ENCODE peak calls at places on chromosomes 16 and 17, in six cellular contexts. M, I, J, S, O and D are unnamed samples.

GRCh38 chr16:85072947-85073346 is 39.3 kb downstream of the CIBAR2 start:
- DNase-seq in O (no peak), S (no peak), M (no peak), I (no peak), J (no peak), D (no peak)

GRCh38 chr16:7363397-7364053 is 30.9 kb downstream of the RBFOX1 start:
- DNase-seq in J (no peak), I (no peak), M (no peak), O (no peak), S (no peak), D (no peak)

GRCh38 chr16:63617047-63617989 is 1504.5 kb downstream of the CDH11 start:
- DNase-seq in M (no peak), J (no peak), S (no peak), O (no peak), I (no peak), D (peak; percentile 58)

GRCh38 chr17:62187681-62188080 is 122.6 kb upstream of the MED13 start:
- DNase-seq in S (no peak), M (no peak), J (no peak), O (peak; percentile 50), I (no peak), D (no peak)

GRCh38 chr16:30921748-30922419 is 1.5 kb upstream of the FBXL19 start:
- DNase-seq in S (peak; percentile 90), M (peak; percentile 90), I (peak; percentile 52), J (peak; percentile 81), O (peak; percentile 87), D (peak; percentile 98)

GRCh38 chr16:2043296-2043979 is 4.2 kb downstream of the NTHL1 start:
- DNase-seq in M (no peak), J (no peak), O (no peak), S (no peak), I (no peak), D (no peak)

GRCh38 chr17:7839199-7839889 is 5.3 kb downstream of the KDM6B start:
- DNase-seq in J (no peak), M (no peak), S (no peak), I (no peak), O (no peak), D (no peak)

GRCh38 chr16:17334096-17334495 is 136.7 kb downstream of the XYLT1 start:
- DNase-seq in I (no peak), J (no peak), S (no peak), O (no peak), M (no peak), D (no peak)

GRCh38 chr16:80346160-80346632 is 194.6 kb upstream of the DYNLRB2 start:
- DNase-seq in S (no peak), M (no peak), J (no peak), I (peak; percentile 60), O (no peak), D (no peak)

DNA sequence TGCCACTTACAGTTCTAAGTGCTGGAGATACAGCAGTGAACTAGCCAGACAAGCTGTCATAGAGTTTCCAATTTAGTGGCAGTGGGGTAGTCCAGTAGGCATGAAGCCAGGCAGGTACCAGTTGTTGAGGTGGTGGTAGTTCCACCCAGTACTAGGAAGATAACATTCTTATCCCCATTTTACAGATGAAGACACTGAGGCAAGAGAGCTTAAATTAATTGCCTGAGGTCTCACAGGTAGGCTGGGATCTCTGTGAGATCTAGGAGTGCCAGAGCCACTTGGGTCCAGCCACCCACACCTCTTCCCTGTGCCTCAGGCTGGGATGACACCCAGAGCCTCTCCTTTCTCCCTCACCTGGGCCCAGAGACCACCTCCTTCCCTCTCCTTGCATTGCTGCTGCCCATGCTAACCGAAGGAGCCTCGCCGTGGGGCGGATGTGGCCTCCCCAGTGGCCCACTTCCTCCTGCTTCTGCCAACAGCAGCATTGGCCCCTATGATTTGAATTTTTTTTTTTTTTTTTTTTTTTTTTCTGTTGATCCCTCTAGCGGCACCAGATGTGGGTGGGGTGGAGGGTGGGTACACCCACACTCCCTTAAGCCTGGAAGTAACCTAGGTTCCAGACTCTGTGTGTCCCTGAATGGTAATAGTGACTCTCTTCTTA is 114.0 kb downstream of the PRKCB start:
- DNase-seq in I (peak; percentile 28), M (no peak), O (no peak), J (no peak), S (no peak), D (no peak)
- TF ChIP-seq ATF3 in I (no peak), M (no peak), O (no peak), J (no peak), S (no peak), D (no peak)

DNA sequence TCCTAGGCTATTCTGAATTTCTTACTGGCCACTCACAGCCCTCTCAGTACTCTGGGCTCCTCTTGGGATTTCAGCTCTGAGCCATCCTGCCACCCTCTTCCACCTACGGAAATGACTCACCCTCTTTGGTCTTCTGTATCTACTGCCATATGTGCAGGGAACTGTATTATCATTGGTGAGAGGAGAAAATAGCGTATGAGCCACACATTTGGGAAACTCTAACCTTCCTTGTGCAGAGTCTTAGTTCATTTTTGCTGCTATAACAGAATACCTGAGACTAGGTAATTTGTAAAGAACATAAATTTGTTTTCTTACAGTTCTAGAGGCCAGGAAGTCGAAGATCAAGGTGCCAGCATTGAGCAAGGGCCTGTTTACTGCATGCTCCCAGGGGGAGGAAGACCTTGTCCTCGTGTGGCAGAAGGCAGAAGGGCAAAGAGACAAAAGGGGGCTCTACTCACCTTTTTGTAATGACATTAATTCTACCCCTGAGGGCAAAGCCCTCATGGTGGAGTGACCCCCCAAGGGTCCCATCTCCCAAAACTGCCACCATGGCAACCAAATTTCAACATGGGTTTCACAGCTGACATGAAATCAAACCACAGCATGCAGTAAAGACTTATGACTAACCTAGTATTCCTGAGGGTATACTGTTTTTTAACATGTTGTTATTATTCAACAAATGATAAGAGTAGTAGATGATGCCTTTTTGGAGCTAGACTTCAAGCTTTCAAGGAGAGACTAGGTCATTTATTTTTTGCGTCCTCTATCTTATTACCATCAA is 191.8 kb downstream of the PRKCA start:
- DNase-seq in S (no peak), O (peak; percentile 75), I (no peak), J (peak; percentile 61), M (no peak), D (no peak)
- TF ChIP-seq ATF3 in S (peak; percentile 52), O (peak; percentile 91), I (no peak), J (no peak), M (no peak), D (no peak)

GRCh38 chr17:36907407-36907806 is 29.9 kb upstream of the LHX1 start:
- DNase-seq in M (no peak), J (no peak), I (no peak), O (no peak), S (no peak), D (no peak)

GRCh38 chr17:36910513-36910912 is 26.8 kb upstream of the LHX1 start:
- DNase-seq in I (no peak), M (no peak), O (no peak), S (no peak), J (no peak), D (no peak)

GRCh38 chr17:36913132-36913531 is 24.1 kb upstream of the LHX1 start:
- DNase-seq in M (no peak), I (no peak), O (no peak), J (no peak), S (no peak), D (no peak)

GRCh38 chr17:36911007-36911406 is 26.3 kb upstream of the LHX1 start:
- DNase-seq in O (no peak), S (no peak), J (no peak), M (no peak), I (no peak), D (no peak)
- TF ChIP-seq ATF3 in O (no peak), S (no peak), J (no peak), M (no peak), I (no peak), D (no peak)

DNA sequence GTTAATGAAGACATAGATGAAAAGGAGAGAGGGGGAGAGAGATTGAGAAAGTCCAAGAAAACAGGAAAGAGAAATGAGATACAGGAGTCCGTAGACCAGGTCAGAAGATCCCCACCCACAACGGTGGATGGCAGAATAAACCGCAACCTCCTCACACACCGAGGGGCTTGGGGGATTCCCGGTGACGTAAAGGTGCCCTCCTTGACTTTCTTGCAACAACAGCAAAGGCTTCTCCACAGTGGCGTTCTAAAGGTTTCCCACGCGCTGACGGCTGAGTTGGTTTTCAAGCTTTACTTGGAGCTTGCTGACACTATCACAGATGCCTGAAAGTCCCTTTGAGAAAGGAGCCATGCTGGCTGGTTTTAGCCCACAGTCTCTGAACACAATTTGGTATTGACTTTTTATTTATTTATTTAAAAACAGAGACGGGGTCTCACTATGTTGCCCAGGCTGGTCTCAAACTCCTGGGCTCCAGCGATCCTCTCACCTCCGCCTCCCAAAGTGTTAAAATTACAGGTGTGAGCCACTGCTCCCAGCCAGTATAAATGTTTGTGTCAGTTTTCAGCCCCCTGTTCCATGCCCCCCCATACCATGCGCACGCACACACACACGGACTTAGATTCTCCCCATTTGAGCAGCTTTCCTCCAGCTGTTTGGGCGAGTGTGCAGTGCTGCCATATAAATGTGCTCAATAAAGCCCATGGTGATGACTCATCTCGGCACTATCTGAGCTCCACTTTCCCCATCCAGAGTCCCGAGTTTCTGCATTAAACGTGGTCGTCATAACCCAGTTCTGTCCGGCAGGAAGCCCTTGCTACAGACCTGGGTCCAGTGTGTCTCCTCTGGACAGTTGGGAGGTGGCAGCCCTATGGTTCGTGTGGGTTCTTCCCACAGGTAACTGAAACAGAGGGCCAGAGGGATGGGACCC is 33.0 kb upstream of the SEC14L1 start:
- DNase-seq in S (no peak), O (peak; percentile 56), M (no peak), J (no peak), I (peak; percentile 94), D (no peak)
- TF ChIP-seq ATF3 in S (no peak), O (peak; percentile 96), M (no peak), J (no peak), I (no peak), D (no peak)

GRCh38 chr16:586645-587590 is 2.9 kb upstream of the RAB40C start:
- DNase-seq in M (no peak), J (no peak), O (no peak), I (no peak), S (no peak), D (no peak)

GRCh38 chr16:588889-589657 is 793 bp upstream of the RAB40C start:
- DNase-seq in O (peak; percentile 95), I (peak; percentile 75), J (peak; percentile 75), S (peak; percentile 89), M (peak; percentile 73), D (peak; percentile 96)

GRCh38 chr16:590165-590874 is 454 bp downstream of the RAB40C start:
- DNase-seq in J (no peak), M (no peak), I (no peak), O (peak; percentile 31), S (no peak), D (no peak)

GRCh38 chr16:589658-590159 is at the start of gene RAB40C:
- DNase-seq in I (peak; percentile 82), J (peak; percentile 85), S (peak; percentile 93), O (peak; percentile 98), M (peak; percentile 91), D (peak; percentile 98)

DNA sequence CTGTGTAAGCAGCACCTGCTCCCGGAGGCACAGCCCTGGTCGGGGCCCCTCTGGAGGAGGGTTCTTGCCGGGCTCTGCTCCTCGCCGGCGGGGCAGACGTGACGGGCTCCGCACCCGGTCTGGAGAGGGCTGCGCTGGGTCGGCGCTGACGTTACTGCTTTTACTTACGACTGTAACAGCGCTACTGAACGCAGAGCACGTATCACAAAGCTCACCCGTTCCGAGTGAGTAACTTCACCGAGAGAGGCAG is 1.3 kb upstream of the RAB40C start:
- DNase-seq in O (no peak), S (no peak), J (no peak), I (no peak), M (no peak), D (peak; percentile 60)
- TF ChIP-seq ATF3 in O (no peak), S (no peak), J (no peak), I (no peak), M (no peak), D (no peak)